ENCODE peak calls at places on chromosomes 6 and 20, in ten cellular contexts. O, J, T, E, Z, W, R, I, P and A are unnamed samples.

GRCh38 chr6:161105408-161105807 is 113.8 kb downstream of the MAP3K4 start:
- DNase-seq in R (no peak), I (no peak), O (no peak), W (no peak), E (no peak), Z (no peak), P (no peak), J (no peak), T (no peak), A (no peak)

GRCh38 chr6:42140051-42140450 is 2.4 kb downstream of the C6orf132 start:
- DNase-seq in I (no peak), T (no peak), O (no peak), W (no peak), E (no peak), R (no peak), Z (no peak), P (peak; percentile 13), J (peak; percentile 58), A (no peak)

GRCh38 chr20:362271-363254 is 15.7 kb downstream of the NRSN2 start:
- DNase-seq in Z (peak; percentile 61), R (peak; percentile 89), T (peak; percentile 66), W (peak; percentile 87), E (no peak), P (peak; percentile 95), I (peak; percentile 86), J (peak; percentile 94), O (no peak), A (peak; percentile 50)

GRCh38 chr6:149093643-149094042 is 223.9 kb upstream of the TAB2 start:
- DNase-seq in E (no peak), R (no peak), P (peak; percentile 68), O (no peak), J (no peak), Z (no peak), I (no peak), W (no peak), T (no peak), A (no peak)

GRCh38 chr6:29478740-29479139 is 9.0 kb downstream of the MAS1L start:
- DNase-seq in P (no peak), Z (no peak), T (no peak), O (no peak), J (no peak), E (no peak), R (no peak), W (no peak), I (no peak), A (no peak)

GRCh38 chr20:51902933-51903332 is 100.6 kb upstream of the SALL4 start:
- DNase-seq in E (no peak), W (no peak), I (no peak), T (no peak), J (no peak), Z (no peak), R (no peak), O (no peak), P (no peak), A (no peak)

GRCh38 chr6:144185133-144185836 is 35.0 kb downstream of the STX11 start:
- DNase-seq in O (no peak), P (no peak), Z (no peak), W (no peak), J (no peak), R (no peak), I (no peak), T (no peak), E (no peak), A (no peak)

GRCh38 chr6:120354452-120355098 is 979.7 kb downstream of the TBC1D32 start:
- DNase-seq in O (no peak), Z (peak; percentile 12), W (no peak), J (no peak), I (no peak), E (no peak), R (no peak), P (no peak), T (no peak), A (no peak)

GRCh38 chr6:85865665-85866372 is 223.1 kb upstream of the SYNCRIP start:
- DNase-seq in Z (peak; percentile 18), E (no peak), P (peak; percentile 82), T (no peak), R (peak; percentile 56), J (no peak), O (no peak), I (no peak), W (no peak), A (no peak)
- H3K27ac ChIP-seq in Z (no peak overlapping the region), E (no peak overlapping the region), P (peak overlapping the region; percentile 23), T (peak overlapping the region; percentile 81), R (peak overlapping the region; percentile 35), J (peak overlapping the region; percentile 69), O (no peak overlapping the region), I (no peak overlapping the region), W (peak overlapping the region; percentile 39), A (no peak overlapping the region)

GRCh38 chr6:48845219-48845618 is 617.8 kb downstream of the MMUT start:
- DNase-seq in T (no peak), R (no peak), J (no peak), P (no peak), Z (no peak), W (no peak), O (no peak), I (no peak), E (no peak), A (no peak)
- H3K27ac ChIP-seq in T (no peak overlapping the region), R (no peak overlapping the region), J (no peak overlapping the region), P (no peak overlapping the region), Z (no peak overlapping the region), W (no peak overlapping the region), O (no peak overlapping the region), I (no peak overlapping the region), E (no peak overlapping the region), A (no peak overlapping the region)

GRCh38 chr6:136440187-136440582 is 110.0 kb downstream of the MAP7 start:
- DNase-seq in O (no peak), J (no peak), E (no peak), R (no peak), T (no peak), W (no peak), Z (no peak), I (no peak), P (no peak), A (no peak)
- H3K27ac ChIP-seq in O (no peak overlapping the region), J (no peak overlapping the region), E (no peak overlapping the region), R (no peak overlapping the region), T (no peak overlapping the region), W (no peak overlapping the region), Z (no peak overlapping the region), I (no peak overlapping the region), P (no peak overlapping the region), A (no peak overlapping the region)

GRCh38 chr6:156383059-156383458 is 394.1 kb upstream of the ARID1B start:
- DNase-seq in E (no peak), O (no peak), P (no peak), Z (no peak), R (no peak), J (no peak), W (no peak), I (no peak), T (no peak), A (no peak)

GRCh38 chr6:156379392-156379910 is 397.7 kb upstream of the ARID1B start:
- DNase-seq in O (no peak), I (no peak), Z (no peak), E (no peak), P (no peak), W (no peak), T (no peak), J (no peak), R (no peak), A (no peak)

GRCh38 chr6:156378853-156379252 is 398.3 kb upstream of the ARID1B start:
- DNase-seq in J (no peak), R (no peak), P (no peak), Z (peak; percentile 64), I (no peak), T (no peak), E (no peak), W (no peak), O (no peak), A (no peak)

DNA sequence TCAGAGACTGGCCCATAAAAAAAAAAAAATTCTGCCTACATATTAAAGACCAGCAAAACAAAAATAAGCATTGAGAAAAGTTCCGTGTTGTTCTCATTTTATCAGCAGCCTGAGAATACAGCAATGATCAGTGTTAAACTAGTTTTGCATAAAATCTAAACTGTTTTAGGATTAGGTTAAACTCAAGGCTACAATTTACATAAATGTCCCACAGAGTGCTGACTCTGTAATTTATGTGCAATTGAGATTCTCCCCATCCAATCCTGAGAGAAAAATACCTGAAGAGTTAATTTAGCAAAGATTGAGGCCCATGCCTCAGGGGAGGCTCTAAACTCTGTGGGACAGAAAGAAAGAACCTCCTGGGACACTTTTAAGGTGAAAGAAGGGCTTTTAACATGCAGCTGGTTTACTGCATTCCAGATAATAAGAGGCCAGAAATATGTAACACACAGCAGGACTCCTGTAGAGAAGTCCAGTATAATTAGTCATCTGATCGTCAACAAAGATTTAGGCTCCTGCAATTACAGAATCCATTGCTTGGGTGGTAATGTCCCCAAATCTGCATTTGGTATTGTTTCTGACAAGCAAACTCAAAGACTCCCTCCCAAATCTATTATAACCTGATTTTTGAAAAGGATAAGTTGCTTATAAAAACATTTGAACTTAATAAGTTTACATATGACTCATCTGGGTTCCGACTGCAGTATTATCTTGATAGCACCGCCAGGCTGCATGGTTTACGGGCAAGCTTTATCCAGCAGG is 397.1 kb upstream of the ARID1B start:
- DNase-seq in J (peak; percentile 53), T (no peak), R (peak; percentile 15), Z (peak; percentile 35), O (no peak), E (no peak), W (no peak), I (no peak), P (peak; percentile 39), A (no peak)
- H3K27ac ChIP-seq in J (no peak overlapping the region), T (no peak overlapping the region), R (no peak overlapping the region), Z (no peak overlapping the region), O (no peak overlapping the region), E (peak overlapping the region; percentile 14), W (no peak overlapping the region), I (no peak overlapping the region), P (no peak overlapping the region), A (no peak overlapping the region)

GRCh38 chr20:61595216-61595615 is 343.2 kb downstream of the CDH4 start:
- DNase-seq in Z (no peak), J (no peak), I (no peak), W (no peak), R (no peak), T (no peak), O (no peak), E (no peak), P (no peak), A (no peak)
- H3K27ac ChIP-seq in Z (no peak overlapping the region), J (no peak overlapping the region), I (no peak overlapping the region), W (no peak overlapping the region), R (no peak overlapping the region), T (no peak overlapping the region), O (no peak overlapping the region), E (no peak overlapping the region), P (no peak overlapping the region), A (no peak overlapping the region)

DNA sequence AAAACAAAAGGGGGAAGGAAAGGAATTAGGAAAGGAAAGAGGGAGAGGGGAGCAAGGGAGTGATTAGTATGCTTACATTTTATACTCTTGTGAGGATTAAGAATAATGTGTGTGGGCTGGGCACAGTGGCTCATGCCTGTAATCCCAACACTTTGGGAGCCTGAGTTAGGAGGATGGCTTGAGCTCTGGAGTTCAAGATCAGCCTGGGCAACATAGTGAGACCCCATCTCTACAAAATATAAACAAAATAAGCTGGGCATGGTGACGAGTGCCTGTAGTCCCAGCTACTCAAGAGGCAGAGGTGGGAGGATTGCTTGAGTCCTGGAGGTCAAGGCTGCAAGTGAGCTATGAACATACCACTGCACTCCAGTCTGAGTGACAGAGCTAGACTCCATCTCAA is 47.0 kb downstream of the SHLD1 start:
- DNase-seq in J (no peak), I (no peak), T (no peak), W (no peak), R (no peak), P (no peak), O (no peak), E (no peak), Z (no peak), A (no peak)
- H3K27ac ChIP-seq in J (no peak overlapping the region), I (no peak overlapping the region), T (no peak overlapping the region), W (no peak overlapping the region), R (no peak overlapping the region), P (no peak overlapping the region), O (no peak overlapping the region), E (no peak overlapping the region), Z (no peak overlapping the region), A (no peak overlapping the region)

GRCh38 chr20:36481380-36482043 is 59.8 kb upstream of the MYL9 start:
- DNase-seq in I (no peak), O (no peak), J (no peak), Z (peak; percentile 40), P (no peak), E (no peak), T (no peak), R (no peak), W (no peak), A (no peak)
- H3K27ac ChIP-seq in I (peak overlapping the region; percentile 65), O (no peak overlapping the region), J (peak overlapping the region; percentile 76), Z (no peak overlapping the region), P (peak overlapping the region; percentile 89), E (no peak overlapping the region), T (no peak overlapping the region), R (no peak overlapping the region), W (peak overlapping the region; percentile 85), A (no peak overlapping the region)